ENCODE peak calls at places on chromosomes 4 and X, in six cellular contexts. C is AG20443; Q is EH; D is stimulated activated CD4-positive, alpha-beta T cell treated with anti-CD3 and anti-CD28 coated beads, Interleukin-4, amount 100 ng/mL, for 24 hours; W is NCI-H460; T is NCI-H1417. N is an unnamed sample.

GRCh38 chr4:83851261-83852084 is 315.6 kb downstream of the GPAT3 start:
- DNase-seq in D (no peak), Q (peak; percentile 76), C (peak; percentile 20), W (no peak), T (no peak), N (no peak)

GRCh38 chrX:45715787-45716186 is 515.1 kb upstream of the DIPK2B start:
- DNase-seq in D (no peak), C (no peak), W (no peak), Q (peak; percentile 72), T (no peak), N (no peak)

GRCh38 chr4:148271166-148271565 is 171.0 kb downstream of the NR3C2 start:
- DNase-seq in T (no peak), D (no peak), C (no peak), Q (no peak), W (no peak), N (no peak)

GRCh38 chr4:42357325-42357724 is 40.0 kb upstream of the SHISA3 start:
- DNase-seq in W (no peak), C (no peak), T (no peak), D (no peak), Q (no peak), N (no peak)

GRCh38 chrX:31336419-31336818 is 264.6 kb upstream of the FTHL17 start:
- DNase-seq in T (no peak), W (no peak), Q (no peak), C (no peak), D (no peak), N (no peak)

GRCh38 chr4:183430317-183430986 is 14.0 kb upstream of the CDKN2AIP start:
- DNase-seq in W (no peak), T (no peak), Q (peak; percentile 31), C (no peak), D (peak; percentile 15), N (no peak)

GRCh38 chr4:3360741-3361140 is 67.9 kb downstream of the RGS12 start:
- DNase-seq in D (no peak), Q (no peak), T (no peak), C (no peak), W (no peak), N (no peak)

GRCh38 chrX:85114776-85115175 is 111.1 kb downstream of the APOOL start:
- DNase-seq in D (no peak), C (no peak), T (no peak), Q (no peak), W (peak; percentile 4), N (no peak)

GRCh38 chr4:120007171-120007894 is 59.3 kb downstream of the MAD2L1 start:
- DNase-seq in W (no peak), T (no peak), C (peak; percentile 29), D (no peak), Q (peak; percentile 91), N (peak; percentile 78)

GRCh38 chr4:108047199-108047598 is 57.5 kb downstream of the HADH start:
- DNase-seq in D (no peak), Q (no peak), T (no peak), W (no peak), C (no peak), N (no peak)

GRCh38 chr4:30865676-30866075 is 145.5 kb downstream of the PCDH7 start:
- DNase-seq in C (no peak), Q (peak; percentile 2), W (no peak), T (no peak), D (no peak), N (no peak)

GRCh38 chrX:68901512-68901911 is 72.7 kb downstream of the EFNB1 start:
- DNase-seq in W (no peak), T (no peak), C (no peak), D (no peak), Q (no peak), N (no peak)

GRCh38 chr4:41160010-41160789 is 54.1 kb downstream of the APBB2 start:
- DNase-seq in D (no peak), T (no peak), C (peak; percentile 62), Q (peak; percentile 93), W (no peak), N (no peak)

GRCh38 chr4:100736651-100737450 is 219.0 kb upstream of the EMCN start:
- DNase-seq in D (no peak), W (no peak), C (peak; percentile 60), Q (peak; percentile 93), T (no peak), N (peak; percentile 87)

GRCh38 chrX:120293015-120293414 is 18.2 kb downstream of the TMEM255A start:
- DNase-seq in C (no peak), W (no peak), T (no peak), D (no peak), Q (no peak), N (no peak)

GRCh38 chr4:59987289-59987688 is 1212.8 kb upstream of the ADGRL3 start:
- DNase-seq in C (no peak), T (no peak), Q (no peak), W (no peak), D (no peak), N (no peak)

GRCh38 chrX:66633541-66633940 is 5.3 kb downstream of the EDA2R start:
- DNase-seq in T (no peak), D (no peak), Q (peak; percentile 72), W (no peak), C (peak; percentile 11), N (peak; percentile 54)

GRCh38 chrX:119784747-119785446 is 6.5 kb downstream of the RPL39 start:
- DNase-seq in T (no peak), C (peak; percentile 44), Q (peak; percentile 45), D (peak; percentile 55), W (peak; percentile 36), N (no peak)

GRCh38 chrX:1679238-1679637 is 64.4 kb downstream of the ASMT start:
- DNase-seq in T (no peak), W (no peak), D (peak; percentile 43), C (no peak), Q (peak; percentile 67), N (peak; percentile 22)

GRCh38 chrX:19479458-19479857 is 35.9 kb downstream of the MAP3K15 start:
- DNase-seq in T (no peak), W (no peak), C (no peak), D (no peak), Q (no peak), N (no peak)

GRCh38 chr4:185424905-185425599 is 712 bp downstream of the UFSP2 start:
- DNase-seq in W (peak; percentile 4), T (no peak), Q (no peak), C (no peak), D (no peak), N (peak; percentile 27)

GRCh38 chrX:103533428-103534216 is 14.3 kb upstream of the RAB40A start:
- DNase-seq in C (peak; percentile 21), D (peak; percentile 70), T (peak; percentile 76), Q (peak; percentile 74), W (peak; percentile 71), N (no peak)

GRCh38 chr4:88969271-88969670 is 87.7 kb downstream of the FAM13A start:
- DNase-seq in W (no peak), C (no peak), Q (no peak), D (no peak), T (no peak), N (no peak)

GRCh38 chr4:41124916-41125548 is 89.3 kb downstream of the APBB2 start:
- DNase-seq in C (no peak), D (no peak), T (no peak), W (no peak), Q (peak; percentile 41), N (no peak)

GRCh38 chrX:131633285-131633917 is 89.5 kb downstream of the OR13H1 start:
- DNase-seq in T (peak; percentile 68), Q (peak; percentile 33), W (peak; percentile 59), D (peak; percentile 37), C (peak; percentile 54), N (peak; percentile 31)

GRCh38 chr4:171880136-171880535 is 66.9 kb downstream of the GALNTL6 start:
- DNase-seq in T (no peak), D (no peak), Q (peak; percentile 94), W (no peak), C (peak; percentile 12), N (no peak)

GRCh38 chr4:124596811-124597210 is 115.7 kb downstream of the ANKRD50 start:
- DNase-seq in T (no peak), D (no peak), C (no peak), Q (no peak), W (no peak), N (no peak)

GRCh38 chr4:22850055-22850454 is 157.3 kb downstream of the GBA3 start:
- DNase-seq in C (no peak), D (no peak), Q (no peak), T (no peak), W (no peak), N (no peak)

GRCh38 chrX:1387141-1387776 is 4.7 kb downstream of the SLC25A6 start:
- DNase-seq in Q (no peak), W (no peak), C (no peak), T (no peak), D (no peak), N (no peak)

GRCh38 chr4:161189286-161190134 is 974.3 kb downstream of the FSTL5 start:
- DNase-seq in C (no peak), T (no peak), D (no peak), Q (no peak), W (no peak), N (no peak)

GRCh38 chrX:15321447-15321846 is 6.0 kb upstream of the ASB11 start:
- DNase-seq in D (no peak), Q (no peak), T (no peak), C (no peak), W (no peak), N (no peak)

GRCh38 chrX:139200346-139200745 is 330.2 kb upstream of the F9 start:
- DNase-seq in Q (no peak), C (no peak), T (no peak), W (no peak), D (no peak), N (no peak)

GRCh38 chrX:127621780-127622179 is 430.4 kb downstream of the ACTRT1 start:
- DNase-seq in Q (no peak), C (no peak), W (no peak), T (no peak), D (no peak), N (no peak)

GRCh38 chr4:112509243-112510190 is 6.5 kb downstream of the NEUROG2 start:
- DNase-seq in T (no peak), W (no peak), Q (peak; percentile 37), C (peak; percentile 39), D (no peak), N (no peak)

GRCh38 chr4:108846568-108846967 is 83.7 kb upstream of the ETNPPL start:
- DNase-seq in W (no peak), D (no peak), Q (peak; percentile 25), T (no peak), C (no peak), N (no peak)

GRCh38 chr4:32569844-32570243 is 1849.7 kb downstream of the PCDH7 start:
- DNase-seq in W (no peak), D (no peak), Q (no peak), T (no peak), C (no peak), N (no peak)

N was measured in stromal cell of bone marrow.